ENCODE peak calls at places on chromosome 4, in ten cellular contexts. One of them, this sample, is unnamed.

GRCh38 chr4:61663310-61663709 is 463.2 kb downstream of the ADGRL3 start:
- DNase-seq in T-cell: no peak
- DNase-seq in endothelial cell: no peak
- DNase-seq in GM03348: no peak
- DNase-seq in dorsolateral prefrontal cortex: no peak
- DNase-seq in fibroblast of the conjunctiva: no peak
- DNase-seq in Ammon's horn: no peak
- DNase-seq in cerebellar cortex: no peak
- DNase-seq in activated CD8-positive, alpha-beta T cell treated with anti-CD3 and anti-CD28 coated beads for 36 hours: no peak
- DNase-seq in HAP-1: no peak
- DNase-seq in this sample: no peak

GRCh38 chr4:55545133-55545532 is 1.6 kb downstream of the CLOCK start:
- DNase-seq in dorsolateral prefrontal cortex: no peak
- DNase-seq in HAP-1: no peak
- DNase-seq in T-cell: no peak
- DNase-seq in fibroblast of the conjunctiva: no peak
- DNase-seq in Ammon's horn: no peak
- DNase-seq in GM03348: no peak
- DNase-seq in endothelial cell: no peak
- DNase-seq in activated CD8-positive, alpha-beta T cell treated with anti-CD3 and anti-CD28 coated beads for 36 hours: no peak
- DNase-seq in cerebellar cortex: peak
- DNase-seq in this sample: peak

GRCh38 chr4:125994024-125994423 is 679.3 kb downstream of the FAT4 start:
- DNase-seq in T-cell: no peak
- DNase-seq in GM03348: peak
- DNase-seq in Ammon's horn: no peak
- DNase-seq in endothelial cell: no peak
- DNase-seq in dorsolateral prefrontal cortex: no peak
- DNase-seq in fibroblast of the conjunctiva: no peak
- DNase-seq in cerebellar cortex: no peak
- DNase-seq in activated CD8-positive, alpha-beta T cell treated with anti-CD3 and anti-CD28 coated beads for 36 hours: no peak
- DNase-seq in HAP-1: no peak
- DNase-seq in this sample: no peak

GRCh38 chr4:151727365-151727764 is 33.4 kb downstream of the GATB start:
- DNase-seq in dorsolateral prefrontal cortex: no peak
- DNase-seq in activated CD8-positive, alpha-beta T cell treated with anti-CD3 and anti-CD28 coated beads for 36 hours: no peak
- DNase-seq in Ammon's horn: no peak
- DNase-seq in cerebellar cortex: no peak
- DNase-seq in T-cell: no peak
- DNase-seq in HAP-1: no peak
- DNase-seq in GM03348: peak
- DNase-seq in endothelial cell: no peak
- DNase-seq in fibroblast of the conjunctiva: no peak
- DNase-seq in this sample: no peak

GRCh38 chr4:3388461-3389185 is 53.1 kb upstream of the HGFAC start:
- DNase-seq in Ammon's horn: no peak
- DNase-seq in HAP-1: no peak
- DNase-seq in GM03348: peak
- DNase-seq in T-cell: no peak
- DNase-seq in fibroblast of the conjunctiva: no peak
- DNase-seq in dorsolateral prefrontal cortex: no peak
- DNase-seq in endothelial cell: no peak
- DNase-seq in cerebellar cortex: no peak
- DNase-seq in activated CD8-positive, alpha-beta T cell treated with anti-CD3 and anti-CD28 coated beads for 36 hours: no peak
- DNase-seq in this sample: peak

GRCh38 chr4:143397887-143398286 is 61.2 kb downstream of the GAB1 start:
- DNase-seq in Ammon's horn: no peak
- DNase-seq in GM03348: no peak
- DNase-seq in T-cell: no peak
- DNase-seq in fibroblast of the conjunctiva: no peak
- DNase-seq in activated CD8-positive, alpha-beta T cell treated with anti-CD3 and anti-CD28 coated beads for 36 hours: no peak
- DNase-seq in dorsolateral prefrontal cortex: no peak
- DNase-seq in HAP-1: no peak
- DNase-seq in cerebellar cortex: no peak
- DNase-seq in endothelial cell: no peak
- DNase-seq in this sample: no peak

GRCh38 chr4:129545599-129546278 is 449.8 kb downstream of the C4orf33 start:
- DNase-seq in GM03348: no peak
- DNase-seq in cerebellar cortex: peak
- DNase-seq in fibroblast of the conjunctiva: no peak
- DNase-seq in HAP-1: no peak
- DNase-seq in activated CD8-positive, alpha-beta T cell treated with anti-CD3 and anti-CD28 coated beads for 36 hours: no peak
- DNase-seq in Ammon's horn: peak
- DNase-seq in T-cell: no peak
- DNase-seq in endothelial cell: no peak
- DNase-seq in dorsolateral prefrontal cortex: no peak
- DNase-seq in this sample: peak

GRCh38 chr4:159722052-159722451 is 619.2 kb downstream of the RAPGEF2 start:
- DNase-seq in activated CD8-positive, alpha-beta T cell treated with anti-CD3 and anti-CD28 coated beads for 36 hours: no peak
- DNase-seq in T-cell: no peak
- DNase-seq in fibroblast of the conjunctiva: no peak
- DNase-seq in Ammon's horn: no peak
- DNase-seq in HAP-1: no peak
- DNase-seq in GM03348: no peak
- DNase-seq in cerebellar cortex: no peak
- DNase-seq in endothelial cell: no peak
- DNase-seq in dorsolateral prefrontal cortex: no peak
- DNase-seq in this sample: no peak

GRCh38 chr4:76420901-76421581 is at the start of gene CCDC158:
- DNase-seq in T-cell: no peak
- DNase-seq in cerebellar cortex: no peak
- DNase-seq in dorsolateral prefrontal cortex: no peak
- DNase-seq in HAP-1: no peak
- DNase-seq in GM03348: peak
- DNase-seq in endothelial cell: no peak
- DNase-seq in activated CD8-positive, alpha-beta T cell treated with anti-CD3 and anti-CD28 coated beads for 36 hours: peak
- DNase-seq in Ammon's horn: no peak
- DNase-seq in fibroblast of the conjunctiva: no peak
- DNase-seq in this sample: no peak

This sample was measured in pons.